ENCODE peak calls at places on chromosome 21, in eight cellular contexts. D, P, C, B, Z, W, J and E are unnamed samples.

GRCh38 chr21:41147096-41147978 is 20.6 kb upstream of the BACE2 start:
- DNase-seq in B (peak; percentile 80), D (no peak), Z (no peak), J (no peak), W (no peak), C (no peak), P (no peak), E (no peak)

GRCh38 chr21:45370575-45370974 is 34.4 kb upstream of the COL18A1 start:
- DNase-seq in C (no peak), D (no peak), W (no peak), Z (no peak), P (no peak), B (no peak), J (no peak), E (no peak)

GRCh38 chr21:44087426-44088400 is 19.5 kb upstream of the PWP2 start:
- DNase-seq in Z (no peak), B (no peak), W (no peak), D (no peak), J (no peak), C (no peak), P (no peak), E (no peak)

GRCh38 chr21:16389622-16390021 is 659.8 kb downstream of the USP25 start:
- DNase-seq in D (no peak), W (no peak), C (no peak), Z (no peak), B (no peak), P (no peak), J (no peak), E (no peak)

GRCh38 chr21:26441081-26441610 is 131.9 kb downstream of the CYYR1 start:
- DNase-seq in B (no peak), C (no peak), Z (no peak), J (no peak), D (no peak), P (no peak), W (no peak), E (no peak)

GRCh38 chr21:15549671-15550070 is 180.1 kb upstream of the USP25 start:
- DNase-seq in J (peak; percentile 15), D (peak; percentile 1), Z (no peak), C (no peak), W (no peak), B (no peak), P (peak; percentile 31), E (peak; percentile 32)

GRCh38 chr21:37700641-37701202 is 215.5 kb downstream of the KCNJ6 start:
- DNase-seq in Z (no peak), C (peak; percentile 67), P (peak; percentile 92), W (no peak), D (peak; percentile 45), B (peak; percentile 42), J (peak; percentile 94), E (peak; percentile 85)

GRCh38 chr21:36560933-36561575 is 81.1 kb upstream of the CLDN14 start:
- DNase-seq in C (no peak), P (no peak), J (no peak), D (no peak), B (no peak), Z (no peak), W (no peak), E (no peak)

GRCh38 chr21:23936224-23936623 is 1671.1 kb downstream of the MRPL39 start:
- DNase-seq in P (peak; percentile 44), W (no peak), Z (no peak), B (no peak), C (no peak), J (no peak), D (peak; percentile 5), E (no peak)

GRCh38 chr21:45074048-45074817 is at the start of gene ADARB1:
- DNase-seq in B (no peak), D (no peak), P (peak; percentile 49), J (peak; percentile 97), W (peak; percentile 45), C (peak; percentile 78), Z (peak; percentile 48), E (peak; percentile 36)

GRCh38 chr21:29423051-29423450 is 124.3 kb downstream of the BACH1 start:
- DNase-seq in W (no peak), D (no peak), Z (no peak), J (no peak), P (peak; percentile 21), B (no peak), C (no peak), E (peak; percentile 3)

GRCh38 chr21:43925609-43926008 is 60.6 kb downstream of the AGPAT3 start:
- DNase-seq in W (no peak), Z (no peak), B (no peak), J (no peak), P (no peak), D (no peak), C (no peak), E (no peak)

GRCh38 chr21:28959367-28960099 is 33.1 kb downstream of the LTN1 start:
- DNase-seq in D (no peak), C (no peak), W (no peak), Z (no peak), J (no peak), B (no peak), P (peak; percentile 83), E (peak; percentile 78)